ENCODE peak calls at places on chromosome 4, in seven cellular contexts. One of them, this sample, is unnamed.

GRCh38 chr4:71027611-71028010 is 34.2 kb downstream of the DCK start:
- DNase-seq in Peyer's patch: no peak
- DNase-seq in adrenal gland: no peak
- DNase-seq in A549: no peak
- DNase-seq in stomach: no peak
- DNase-seq in uterus: no peak
- DNase-seq in lower leg skin: no peak
- DNase-seq in this sample: no peak

GRCh38 chr4:173317003-173317402 is 17.2 kb downstream of the HMGB2 start:
- DNase-seq in A549: no peak
- DNase-seq in Peyer's patch: no peak
- DNase-seq in adrenal gland: no peak
- DNase-seq in uterus: no peak
- DNase-seq in lower leg skin: no peak
- DNase-seq in stomach: no peak
- DNase-seq in this sample: peak

GRCh38 chr4:15657366-15657765 is 2.2 kb upstream of the FBXL5 start:
- DNase-seq in lower leg skin: no peak
- DNase-seq in uterus: no peak
- DNase-seq in A549: no peak
- DNase-seq in Peyer's patch: no peak
- DNase-seq in stomach: no peak
- DNase-seq in adrenal gland: no peak
- DNase-seq in this sample: no peak

GRCh38 chr4:34181891-34182290 is 2062.4 kb downstream of the ARAP2 start:
- DNase-seq in stomach: no peak
- DNase-seq in adrenal gland: no peak
- DNase-seq in A549: no peak
- DNase-seq in uterus: no peak
- DNase-seq in lower leg skin: no peak
- DNase-seq in Peyer's patch: no peak
- DNase-seq in this sample: no peak

GRCh38 chr4:125719987-125720386 is 405.2 kb downstream of the FAT4 start:
- DNase-seq in adrenal gland: no peak
- DNase-seq in Peyer's patch: no peak
- DNase-seq in lower leg skin: no peak
- DNase-seq in A549: peak
- DNase-seq in stomach: no peak
- DNase-seq in uterus: no peak
- DNase-seq in this sample: no peak

GRCh38 chr4:24808955-24809354 is 13.6 kb downstream of the SOD3 start:
- DNase-seq in stomach: no peak
- DNase-seq in A549: no peak
- DNase-seq in Peyer's patch: no peak
- DNase-seq in adrenal gland: no peak
- DNase-seq in lower leg skin: no peak
- DNase-seq in uterus: no peak
- DNase-seq in this sample: no peak

GRCh38 chr4:2059034-2059725 is at the start of gene NAT8L:
- DNase-seq in uterus: no peak
- DNase-seq in adrenal gland: no peak
- DNase-seq in lower leg skin: no peak
- DNase-seq in A549: peak
- DNase-seq in Peyer's patch: no peak
- DNase-seq in stomach: no peak
- DNase-seq in this sample: peak

GRCh38 chr4:138452823-138453222 is 210.7 kb upstream of the SLC7A11 start:
- DNase-seq in Peyer's patch: no peak
- DNase-seq in A549: no peak
- DNase-seq in uterus: no peak
- DNase-seq in stomach: no peak
- DNase-seq in adrenal gland: no peak
- DNase-seq in lower leg skin: no peak
- DNase-seq in this sample: no peak

GRCh38 chr4:53943345-53944085 is 120.9 kb downstream of the CHIC2 start:
- DNase-seq in uterus: no peak
- DNase-seq in Peyer's patch: no peak
- DNase-seq in A549: no peak
- DNase-seq in lower leg skin: no peak
- DNase-seq in stomach: no peak
- DNase-seq in adrenal gland: no peak
- DNase-seq in this sample: no peak

DNA sequence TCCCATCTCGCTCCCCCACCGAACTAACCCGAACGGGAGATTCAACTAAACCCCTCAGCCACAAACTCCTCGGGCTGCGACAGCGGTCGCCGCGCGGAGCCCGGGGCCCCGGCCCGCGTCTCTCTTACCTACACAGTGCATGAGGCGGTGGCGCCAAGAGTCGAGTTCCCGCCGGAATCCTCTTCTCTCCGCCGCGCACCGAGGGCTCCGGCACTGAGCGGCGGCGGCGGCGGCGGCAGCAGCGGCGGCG is 160 bp downstream of the LCORL start:
- DNase-seq in uterus: no peak
- DNase-seq in stomach: no peak
- DNase-seq in A549: no peak
- DNase-seq in adrenal gland: no peak
- DNase-seq in Peyer's patch: no peak
- DNase-seq in lower leg skin: no peak
- DNase-seq in this sample: no peak
- TF ChIP-seq POLR2A in uterus: no peak
- TF ChIP-seq POLR2A in stomach: no peak
- TF ChIP-seq POLR2A in A549: no peak
- TF ChIP-seq POLR2A in adrenal gland: no peak
- TF ChIP-seq POLR2A in Peyer's patch: no peak
- TF ChIP-seq POLR2A in lower leg skin: no peak
- TF ChIP-seq POLR2A in this sample: no peak

DNA sequence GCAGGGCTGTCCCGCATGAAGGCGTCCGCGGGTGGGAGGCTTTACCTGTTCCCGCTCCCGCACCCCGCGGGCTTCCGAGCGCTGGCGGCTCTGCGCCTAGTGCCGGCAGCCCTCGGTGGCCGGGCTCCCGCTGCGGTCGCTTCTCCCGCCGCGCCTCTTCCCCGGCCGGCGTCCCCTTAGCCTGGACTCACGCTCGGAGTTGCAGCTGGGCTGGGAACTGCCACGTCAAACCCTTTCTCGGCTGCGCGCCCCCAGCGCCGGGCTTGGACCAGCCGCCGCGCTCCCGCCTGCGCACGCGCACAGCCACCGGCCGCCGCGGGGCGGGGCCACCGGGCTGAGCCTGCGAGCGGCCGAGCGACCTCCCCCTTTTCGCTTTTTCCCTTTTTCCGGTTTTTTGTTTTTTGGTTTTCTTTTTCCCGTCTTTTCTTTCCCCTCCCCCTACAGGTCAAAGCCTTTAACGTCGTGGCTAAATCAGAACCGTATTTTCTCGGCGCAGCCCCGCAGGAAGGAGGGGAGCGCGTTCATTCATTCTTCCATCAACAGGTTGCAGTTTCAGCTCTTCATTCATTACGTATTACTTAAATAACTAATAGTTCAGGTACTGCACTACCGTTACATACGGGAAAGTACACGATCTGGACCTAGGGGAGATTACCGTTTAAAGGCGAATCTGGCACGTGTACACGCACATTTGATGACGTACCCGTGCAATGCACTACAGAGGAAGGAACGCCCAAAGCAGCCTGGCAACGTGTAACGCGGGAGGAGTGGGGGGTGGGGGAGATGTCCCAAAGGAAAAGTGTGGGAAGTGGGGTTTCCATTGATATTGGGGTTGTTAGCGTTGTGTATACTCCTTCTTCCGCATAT is at the start of gene SEC24D:
- DNase-seq in uterus: peak
- DNase-seq in stomach: peak
- DNase-seq in lower leg skin: peak
- DNase-seq in adrenal gland: peak
- DNase-seq in Peyer's patch: peak
- DNase-seq in A549: peak
- DNase-seq in this sample: peak
- TF ChIP-seq POLR2A in uterus: peak
- TF ChIP-seq POLR2A in stomach: no peak
- TF ChIP-seq POLR2A in lower leg skin: peak
- TF ChIP-seq POLR2A in adrenal gland: peak
- TF ChIP-seq POLR2A in Peyer's patch: peak
- TF ChIP-seq POLR2A in A549: no peak
- TF ChIP-seq POLR2A in this sample: peak

DNA sequence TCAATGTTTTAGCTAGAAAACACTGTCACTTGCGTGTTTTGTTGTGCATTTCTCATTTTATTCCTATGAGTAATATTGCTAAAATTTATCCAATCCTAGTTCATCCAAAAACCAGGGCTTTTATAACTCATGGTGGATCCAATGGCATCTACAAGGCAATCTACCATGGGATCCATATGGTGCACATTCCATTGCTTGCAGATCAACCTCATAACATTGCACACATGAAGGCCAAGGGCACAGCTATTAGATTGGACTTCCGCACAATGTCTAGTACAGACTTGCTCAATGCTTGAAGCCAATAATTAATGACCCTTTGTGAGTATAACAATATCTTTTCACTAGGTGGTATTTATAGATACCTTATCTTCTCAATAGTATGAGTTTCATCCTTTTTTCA is 57.2 kb upstream of the UGT2B7 start:
- DNase-seq in adrenal gland: no peak
- DNase-seq in stomach: no peak
- DNase-seq in lower leg skin: no peak
- DNase-seq in uterus: no peak
- DNase-seq in Peyer's patch: no peak
- DNase-seq in A549: no peak
- DNase-seq in this sample: no peak
- TF ChIP-seq POLR2A in adrenal gland: no peak
- TF ChIP-seq POLR2A in stomach: no peak
- TF ChIP-seq POLR2A in lower leg skin: no peak
- TF ChIP-seq POLR2A in uterus: no peak
- TF ChIP-seq POLR2A in Peyer's patch: no peak
- TF ChIP-seq POLR2A in A549: no peak
- TF ChIP-seq POLR2A in this sample: no peak

DNA sequence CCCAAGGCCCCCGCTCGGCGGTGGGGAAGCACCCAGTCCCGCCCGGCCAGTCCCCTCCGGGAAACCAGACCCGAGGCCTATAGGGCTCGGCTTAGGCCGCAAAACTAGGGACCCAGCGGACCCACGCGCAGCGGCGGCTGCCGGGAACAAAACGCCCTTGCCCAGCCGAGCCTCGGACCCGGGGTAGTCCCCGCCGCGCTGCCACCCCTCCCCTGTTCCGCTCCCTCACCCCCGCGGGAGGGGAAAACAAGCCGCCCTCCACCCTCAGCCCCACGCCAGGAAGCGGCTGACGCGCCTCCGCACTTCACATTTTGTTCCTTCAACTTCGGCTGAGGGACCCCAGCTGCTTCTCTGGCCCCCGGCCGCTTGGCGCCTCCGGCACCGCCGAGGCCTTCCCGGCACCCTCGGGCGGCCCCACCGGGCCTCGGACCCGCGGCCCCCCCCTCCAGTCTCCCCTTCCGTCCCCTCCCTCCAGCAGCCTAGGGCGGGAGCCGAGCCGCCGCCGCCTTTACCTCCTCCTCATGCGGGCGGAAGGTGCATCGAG is 694 bp downstream of the PDS5A start:
- DNase-seq in uterus: peak
- DNase-seq in lower leg skin: peak
- DNase-seq in A549: no peak
- DNase-seq in adrenal gland: peak
- DNase-seq in stomach: peak
- DNase-seq in Peyer's patch: peak
- DNase-seq in this sample: peak
- TF ChIP-seq POLR2A in uterus: no peak
- TF ChIP-seq POLR2A in lower leg skin: no peak
- TF ChIP-seq POLR2A in A549: no peak
- TF ChIP-seq POLR2A in adrenal gland: no peak
- TF ChIP-seq POLR2A in stomach: no peak
- TF ChIP-seq POLR2A in Peyer's patch: no peak
- TF ChIP-seq POLR2A in this sample: no peak

GRCh38 chr4:141635726-141636076 is 682 bp upstream of the IL15 start:
- DNase-seq in Peyer's patch: no peak
- DNase-seq in adrenal gland: no peak
- DNase-seq in uterus: no peak
- DNase-seq in A549: no peak
- DNase-seq in lower leg skin: no peak
- DNase-seq in stomach: no peak
- DNase-seq in this sample: peak
- TF ChIP-seq POLR2A in Peyer's patch: no peak
- TF ChIP-seq POLR2A in adrenal gland: no peak
- TF ChIP-seq POLR2A in uterus: no peak
- TF ChIP-seq POLR2A in A549: no peak
- TF ChIP-seq POLR2A in lower leg skin: no peak
- TF ChIP-seq POLR2A in stomach: no peak
- TF ChIP-seq POLR2A in this sample: no peak